ENCODE peak calls at places on chromosomes 1 and 21, in ten cellular contexts. One of them, this sample, is unnamed.

GRCh38 chr1:174217787-174218574 is 58.7 kb downstream of the RABGAP1L start:
- DNase-seq in stomach: no peak
- DNase-seq in activated T-cell treated with anti-CD3 and anti-CD28 coated beads for 1 hour: no peak
- DNase-seq in NCI-H1092: no peak
- DNase-seq in amniotic stem cell: no peak
- DNase-seq in iPS-NIHi11: peak; percentile 23
- DNase-seq in Caki2: peak; percentile 27
- DNase-seq in dermis blood vessel endothelial cell: peak; percentile 66
- DNase-seq in ELR: peak; percentile 62
- DNase-seq in tibial artery: no peak
- DNase-seq in this sample: no peak

GRCh38 chr1:6129313-6129712 is 50.8 kb downstream of the CHD5 start:
- DNase-seq in stomach: no peak
- DNase-seq in activated T-cell treated with anti-CD3 and anti-CD28 coated beads for 1 hour: no peak
- DNase-seq in NCI-H1092: no peak
- DNase-seq in amniotic stem cell: no peak
- DNase-seq in iPS-NIHi11: no peak
- DNase-seq in Caki2: no peak
- DNase-seq in dermis blood vessel endothelial cell: no peak
- DNase-seq in ELR: no peak
- DNase-seq in tibial artery: no peak
- DNase-seq in this sample: no peak

GRCh38 chr21:15688016-15688415 is 41.8 kb upstream of the USP25 start:
- DNase-seq in stomach: no peak
- DNase-seq in activated T-cell treated with anti-CD3 and anti-CD28 coated beads for 1 hour: no peak
- DNase-seq in NCI-H1092: no peak
- DNase-seq in amniotic stem cell: no peak
- DNase-seq in iPS-NIHi11: no peak
- DNase-seq in Caki2: no peak
- DNase-seq in dermis blood vessel endothelial cell: no peak
- DNase-seq in ELR: peak; percentile 42
- DNase-seq in tibial artery: no peak
- DNase-seq in this sample: no peak

GRCh38 chr1:203871114-203871875 is 9.9 kb downstream of the SNRPE start:
- DNase-seq in stomach: no peak
- DNase-seq in activated T-cell treated with anti-CD3 and anti-CD28 coated beads for 1 hour: no peak
- DNase-seq in NCI-H1092: peak; percentile 45
- DNase-seq in amniotic stem cell: peak; percentile 67
- DNase-seq in iPS-NIHi11: peak; percentile 81
- DNase-seq in Caki2: peak; percentile 47
- DNase-seq in dermis blood vessel endothelial cell: peak; percentile 90
- DNase-seq in ELR: peak; percentile 85
- DNase-seq in tibial artery: no peak
- DNase-seq in this sample: no peak

GRCh38 chr1:6490181-6491075 is 1.0 kb downstream of the PLEKHG5 start:
- DNase-seq in stomach: peak; percentile 80
- DNase-seq in activated T-cell treated with anti-CD3 and anti-CD28 coated beads for 1 hour: peak; percentile 30
- DNase-seq in NCI-H1092: peak; percentile 58
- DNase-seq in amniotic stem cell: peak; percentile 42
- DNase-seq in iPS-NIHi11: peak; percentile 89
- DNase-seq in Caki2: peak; percentile 74
- DNase-seq in dermis blood vessel endothelial cell: peak; percentile 79
- DNase-seq in ELR: peak; percentile 83
- DNase-seq in tibial artery: no peak
- DNase-seq in this sample: no peak

GRCh38 chr1:146022403-146023127 is 1.0 kb upstream of the HJV start:
- DNase-seq in stomach: no peak
- DNase-seq in activated T-cell treated with anti-CD3 and anti-CD28 coated beads for 1 hour: no peak
- DNase-seq in NCI-H1092: no peak
- DNase-seq in amniotic stem cell: no peak
- DNase-seq in iPS-NIHi11: no peak
- DNase-seq in Caki2: no peak
- DNase-seq in dermis blood vessel endothelial cell: no peak
- DNase-seq in ELR: no peak
- DNase-seq in tibial artery: no peak
- DNase-seq in this sample: no peak

GRCh38 chr21:45073301-45074047 is 906 bp upstream of the ADARB1 start:
- DNase-seq in stomach: peak; percentile 51
- DNase-seq in activated T-cell treated with anti-CD3 and anti-CD28 coated beads for 1 hour: no peak
- DNase-seq in NCI-H1092: peak; percentile 38
- DNase-seq in amniotic stem cell: no peak
- DNase-seq in iPS-NIHi11: peak; percentile 58
- DNase-seq in Caki2: peak; percentile 11
- DNase-seq in dermis blood vessel endothelial cell: peak; percentile 40
- DNase-seq in ELR: peak; percentile 19
- DNase-seq in tibial artery: no peak
- DNase-seq in this sample: no peak

GRCh38 chr1:155080250-155081228 is 1.9 kb downstream of the EFNA3 start:
- DNase-seq in stomach: no peak
- DNase-seq in activated T-cell treated with anti-CD3 and anti-CD28 coated beads for 1 hour: no peak
- DNase-seq in NCI-H1092: peak; percentile 84
- DNase-seq in amniotic stem cell: no peak
- DNase-seq in iPS-NIHi11: peak; percentile 77
- DNase-seq in Caki2: no peak
- DNase-seq in dermis blood vessel endothelial cell: no peak
- DNase-seq in ELR: peak; percentile 26
- DNase-seq in tibial artery: no peak
- DNase-seq in this sample: no peak

GRCh38 chr1:244028701-244029100 is 22.4 kb upstream of the ZBTB18 start:
- DNase-seq in stomach: no peak
- DNase-seq in activated T-cell treated with anti-CD3 and anti-CD28 coated beads for 1 hour: no peak
- DNase-seq in NCI-H1092: no peak
- DNase-seq in amniotic stem cell: no peak
- DNase-seq in iPS-NIHi11: no peak
- DNase-seq in Caki2: no peak
- DNase-seq in dermis blood vessel endothelial cell: no peak
- DNase-seq in ELR: no peak
- DNase-seq in tibial artery: no peak
- DNase-seq in this sample: no peak

GRCh38 chr1:161091093-161091492 is 1.7 kb upstream of the NECTIN4 start:
- DNase-seq in stomach: no peak
- DNase-seq in activated T-cell treated with anti-CD3 and anti-CD28 coated beads for 1 hour: no peak
- DNase-seq in NCI-H1092: no peak
- DNase-seq in amniotic stem cell: no peak
- DNase-seq in iPS-NIHi11: no peak
- DNase-seq in Caki2: no peak
- DNase-seq in dermis blood vessel endothelial cell: no peak
- DNase-seq in ELR: no peak
- DNase-seq in tibial artery: no peak
- DNase-seq in this sample: no peak

GRCh38 chr1:116673935-116674630 is 6.5 kb upstream of the IGSF3 start:
- DNase-seq in stomach: no peak
- DNase-seq in activated T-cell treated with anti-CD3 and anti-CD28 coated beads for 1 hour: no peak
- DNase-seq in NCI-H1092: no peak
- DNase-seq in amniotic stem cell: no peak
- DNase-seq in iPS-NIHi11: no peak
- DNase-seq in Caki2: no peak
- DNase-seq in dermis blood vessel endothelial cell: no peak
- DNase-seq in ELR: no peak
- DNase-seq in tibial artery: no peak
- DNase-seq in this sample: no peak

GRCh38 chr21:45934570-45934969 is 47.0 kb upstream of the COL6A1 start:
- DNase-seq in stomach: no peak
- DNase-seq in activated T-cell treated with anti-CD3 and anti-CD28 coated beads for 1 hour: no peak
- DNase-seq in NCI-H1092: no peak
- DNase-seq in amniotic stem cell: no peak
- DNase-seq in iPS-NIHi11: no peak
- DNase-seq in Caki2: no peak
- DNase-seq in dermis blood vessel endothelial cell: no peak
- DNase-seq in ELR: no peak
- DNase-seq in tibial artery: no peak
- DNase-seq in this sample: no peak

GRCh38 chr21:15063081-15063820 is 1.5 kb downstream of the NRIP1 start:
- DNase-seq in stomach: no peak
- DNase-seq in activated T-cell treated with anti-CD3 and anti-CD28 coated beads for 1 hour: no peak
- DNase-seq in NCI-H1092: no peak
- DNase-seq in amniotic stem cell: no peak
- DNase-seq in iPS-NIHi11: no peak
- DNase-seq in Caki2: peak; percentile 61
- DNase-seq in dermis blood vessel endothelial cell: peak; percentile 42
- DNase-seq in ELR: peak; percentile 40
- DNase-seq in tibial artery: no peak
- DNase-seq in this sample: no peak

GRCh38 chr21:17343055-17343454 is 169.8 kb upstream of the CXADR start:
- DNase-seq in stomach: no peak
- DNase-seq in activated T-cell treated with anti-CD3 and anti-CD28 coated beads for 1 hour: no peak
- DNase-seq in NCI-H1092: no peak
- DNase-seq in amniotic stem cell: no peak
- DNase-seq in iPS-NIHi11: peak; percentile 64
- DNase-seq in Caki2: peak; percentile 44
- DNase-seq in dermis blood vessel endothelial cell: peak; percentile 31
- DNase-seq in ELR: peak; percentile 28
- DNase-seq in tibial artery: no peak
- DNase-seq in this sample: no peak

GRCh38 chr1:175481126-175482071 is 262.0 kb downstream of the TNR start:
- DNase-seq in stomach: no peak
- DNase-seq in activated T-cell treated with anti-CD3 and anti-CD28 coated beads for 1 hour: no peak
- DNase-seq in NCI-H1092: no peak
- DNase-seq in amniotic stem cell: no peak
- DNase-seq in iPS-NIHi11: peak; percentile 39
- DNase-seq in Caki2: peak; percentile 13
- DNase-seq in dermis blood vessel endothelial cell: peak; percentile 74
- DNase-seq in ELR: peak; percentile 20
- DNase-seq in tibial artery: no peak
- DNase-seq in this sample: no peak

GRCh38 chr21:42593007-42593814 is 60.2 kb upstream of the PDE9A start:
- DNase-seq in stomach: peak; percentile 78
- DNase-seq in activated T-cell treated with anti-CD3 and anti-CD28 coated beads for 1 hour: peak; percentile 59
- DNase-seq in NCI-H1092: peak; percentile 70
- DNase-seq in amniotic stem cell: peak; percentile 45
- DNase-seq in iPS-NIHi11: peak; percentile 98
- DNase-seq in Caki2: no peak
- DNase-seq in dermis blood vessel endothelial cell: peak; percentile 73
- DNase-seq in ELR: peak; percentile 49
- DNase-seq in tibial artery: no peak
- DNase-seq in this sample: no peak

GRCh38 chr1:228528612-228529011 is 41.4 kb downstream of the RNF187 start:
- DNase-seq in stomach: no peak
- DNase-seq in activated T-cell treated with anti-CD3 and anti-CD28 coated beads for 1 hour: no peak
- DNase-seq in NCI-H1092: no peak
- DNase-seq in amniotic stem cell: no peak
- DNase-seq in iPS-NIHi11: no peak
- DNase-seq in Caki2: no peak
- DNase-seq in dermis blood vessel endothelial cell: no peak
- DNase-seq in ELR: no peak
- DNase-seq in tibial artery: no peak
- DNase-seq in this sample: no peak

GRCh38 chr1:19815801-19816736 is 986 bp upstream of the RNF186 start:
- DNase-seq in stomach: peak; percentile 75
- DNase-seq in activated T-cell treated with anti-CD3 and anti-CD28 coated beads for 1 hour: no peak
- DNase-seq in NCI-H1092: peak; percentile 30
- DNase-seq in amniotic stem cell: no peak
- DNase-seq in iPS-NIHi11: no peak
- DNase-seq in Caki2: no peak
- DNase-seq in dermis blood vessel endothelial cell: no peak
- DNase-seq in ELR: no peak
- DNase-seq in tibial artery: no peak
- DNase-seq in this sample: no peak

GRCh38 chr1:15178571-15179484 is 25.3 kb downstream of the TMEM51 start:
- DNase-seq in stomach: no peak
- DNase-seq in activated T-cell treated with anti-CD3 and anti-CD28 coated beads for 1 hour: no peak
- DNase-seq in NCI-H1092: peak; percentile 81
- DNase-seq in amniotic stem cell: peak; percentile 77
- DNase-seq in iPS-NIHi11: no peak
- DNase-seq in Caki2: peak; percentile 92
- DNase-seq in dermis blood vessel endothelial cell: peak; percentile 88
- DNase-seq in ELR: peak; percentile 96
- DNase-seq in tibial artery: no peak
- DNase-seq in this sample: no peak

GRCh38 chr1:226329237-226329636 is 20.3 kb upstream of the LIN9 start:
- DNase-seq in stomach: no peak
- DNase-seq in activated T-cell treated with anti-CD3 and anti-CD28 coated beads for 1 hour: no peak
- DNase-seq in NCI-H1092: no peak
- DNase-seq in amniotic stem cell: no peak
- DNase-seq in iPS-NIHi11: no peak
- DNase-seq in Caki2: no peak
- DNase-seq in dermis blood vessel endothelial cell: no peak
- DNase-seq in ELR: no peak
- DNase-seq in tibial artery: no peak
- DNase-seq in this sample: no peak

GRCh38 chr1:168243636-168244212 is 17.9 kb downstream of the SFT2D2 start:
- DNase-seq in stomach: no peak
- DNase-seq in activated T-cell treated with anti-CD3 and anti-CD28 coated beads for 1 hour: no peak
- DNase-seq in NCI-H1092: no peak
- DNase-seq in amniotic stem cell: no peak
- DNase-seq in iPS-NIHi11: no peak
- DNase-seq in Caki2: no peak
- DNase-seq in dermis blood vessel endothelial cell: no peak
- DNase-seq in ELR: no peak
- DNase-seq in tibial artery: no peak
- DNase-seq in this sample: no peak

GRCh38 chr1:243268751-243269460 is 13.1 kb downstream of the SDCCAG8 start:
- DNase-seq in stomach: no peak
- DNase-seq in activated T-cell treated with anti-CD3 and anti-CD28 coated beads for 1 hour: no peak
- DNase-seq in NCI-H1092: no peak
- DNase-seq in amniotic stem cell: no peak
- DNase-seq in iPS-NIHi11: peak; percentile 12
- DNase-seq in Caki2: no peak
- DNase-seq in dermis blood vessel endothelial cell: no peak
- DNase-seq in ELR: no peak
- DNase-seq in tibial artery: no peak
- DNase-seq in this sample: no peak

GRCh38 chr1:89547563-89548485 is 23.2 kb downstream of the LRRC8B start:
- DNase-seq in stomach: no peak
- DNase-seq in activated T-cell treated with anti-CD3 and anti-CD28 coated beads for 1 hour: no peak
- DNase-seq in NCI-H1092: no peak
- DNase-seq in amniotic stem cell: no peak
- DNase-seq in iPS-NIHi11: peak; percentile 15
- DNase-seq in Caki2: no peak
- DNase-seq in dermis blood vessel endothelial cell: peak; percentile 76
- DNase-seq in ELR: no peak
- DNase-seq in tibial artery: peak; percentile 66
- DNase-seq in this sample: no peak

GRCh38 chr1:52420713-52421112 is 16.3 kb downstream of the PRPF38A start:
- DNase-seq in stomach: no peak
- DNase-seq in activated T-cell treated with anti-CD3 and anti-CD28 coated beads for 1 hour: no peak
- DNase-seq in NCI-H1092: no peak
- DNase-seq in amniotic stem cell: no peak
- DNase-seq in iPS-NIHi11: no peak
- DNase-seq in Caki2: no peak
- DNase-seq in dermis blood vessel endothelial cell: no peak
- DNase-seq in ELR: no peak
- DNase-seq in tibial artery: no peak
- DNase-seq in this sample: no peak

GRCh38 chr1:154534263-154534844 is 24.1 kb downstream of the UBE2Q1 start:
- DNase-seq in stomach: peak; percentile 65
- DNase-seq in activated T-cell treated with anti-CD3 and anti-CD28 coated beads for 1 hour: no peak
- DNase-seq in NCI-H1092: peak; percentile 55
- DNase-seq in amniotic stem cell: no peak
- DNase-seq in iPS-NIHi11: peak; percentile 85
- DNase-seq in Caki2: peak; percentile 30
- DNase-seq in dermis blood vessel endothelial cell: peak; percentile 60
- DNase-seq in ELR: peak; percentile 55
- DNase-seq in tibial artery: no peak
- DNase-seq in this sample: no peak

GRCh38 chr1:51255331-51255730 is 19.3 kb downstream of the RNF11 start:
- DNase-seq in stomach: no peak
- DNase-seq in activated T-cell treated with anti-CD3 and anti-CD28 coated beads for 1 hour: no peak
- DNase-seq in NCI-H1092: no peak
- DNase-seq in amniotic stem cell: no peak
- DNase-seq in iPS-NIHi11: no peak
- DNase-seq in Caki2: no peak
- DNase-seq in dermis blood vessel endothelial cell: no peak
- DNase-seq in ELR: no peak
- DNase-seq in tibial artery: no peak
- DNase-seq in this sample: no peak

GRCh38 chr1:12618661-12619395 is 818 bp upstream of the DHRS3 start:
- DNase-seq in stomach: peak; percentile 65
- DNase-seq in activated T-cell treated with anti-CD3 and anti-CD28 coated beads for 1 hour: peak; percentile 42
- DNase-seq in NCI-H1092: peak; percentile 41
- DNase-seq in amniotic stem cell: no peak
- DNase-seq in iPS-NIHi11: peak; percentile 66
- DNase-seq in Caki2: peak; percentile 91
- DNase-seq in dermis blood vessel endothelial cell: peak; percentile 78
- DNase-seq in ELR: peak; percentile 90
- DNase-seq in tibial artery: peak; percentile 92
- DNase-seq in this sample: no peak

GRCh38 chr1:154768456-154769125 is 101.5 kb downstream of the KCNN3 start:
- DNase-seq in stomach: peak; percentile 14
- DNase-seq in activated T-cell treated with anti-CD3 and anti-CD28 coated beads for 1 hour: no peak
- DNase-seq in NCI-H1092: no peak
- DNase-seq in amniotic stem cell: no peak
- DNase-seq in iPS-NIHi11: no peak
- DNase-seq in Caki2: no peak
- DNase-seq in dermis blood vessel endothelial cell: peak; percentile 20
- DNase-seq in ELR: no peak
- DNase-seq in tibial artery: no peak
- DNase-seq in this sample: no peak